ENCODE peak calls at places on chromosomes 4 and X, in five cellular contexts. T is H1, J is HepG2, F is uterus, A is heart left ventricle. P is an unnamed sample.

GRCh38 chrX:38850807-38851533 is 49.7 kb downstream of the MID1IP1 start:
- DNase-seq in T (no peak), J (no peak), F (no peak), A (no peak), P (no peak)

GRCh38 chrX:71253253-71254091 is 468 bp downstream of the ZMYM3 start:
- DNase-seq in T (peak; percentile 78), J (peak; percentile 13), F (peak; percentile 41), A (peak; percentile 68), P (no peak)

GRCh38 chrX:73215263-73215662 is 612 bp upstream of the NAP1L2 start:
- DNase-seq in T (no peak), J (no peak), F (no peak), A (no peak), P (no peak)

GRCh38 chrX:65690057-65690855 is 22.8 kb downstream of the MSN start:
- DNase-seq in T (no peak), J (no peak), F (no peak), A (no peak), P (no peak)

GRCh38 chr4:8702516-8703400 is 110.2 kb downstream of the CPZ start:
- DNase-seq in T (peak; percentile 40), J (no peak), F (no peak), A (no peak), P (no peak)

GRCh38 chr4:113026556-113026955 is 22.9 kb upstream of the ANK2 start:
- DNase-seq in T (no peak), J (no peak), F (no peak), A (no peak), P (no peak)

GRCh38 chr4:18535948-18536347 is 514.4 kb upstream of the LCORL start:
- DNase-seq in T (no peak), J (no peak), F (no peak), A (no peak), P (no peak)

GRCh38 chrX:72216973-72217372 is 21.9 kb downstream of the ERCC6L start:
- DNase-seq in T (no peak), J (no peak), F (no peak), A (no peak), P (no peak)

GRCh38 chr4:17517664-17518063 is 2.7 kb downstream of the CLRN2 start:
- DNase-seq in T (no peak), J (no peak), F (no peak), A (no peak), P (no peak)

GRCh38 chr4:113636438-113636818 is 125.1 kb downstream of the CAMK2D start:
- DNase-seq in T (no peak), J (peak; percentile 78), F (no peak), A (no peak), P (no peak)

GRCh38 chrX:50700921-50701320 is 113.1 kb downstream of the SHROOM4 start:
- DNase-seq in T (no peak), J (no peak), F (no peak), A (no peak), P (no peak)

GRCh38 chr4:21697583-21697982 is 251.0 kb downstream of the KCNIP4 start:
- DNase-seq in T (peak; percentile 65), J (no peak), F (no peak), A (no peak), P (no peak)

GRCh38 chr4:1488831-1489638 is 82.8 kb upstream of the NKX1-1 start:
- DNase-seq in T (no peak), J (no peak), F (no peak), A (no peak), P (no peak)

GRCh38 chrX:76183289-76184057 is 10.6 kb downstream of the PBDC1 start:
- DNase-seq in T (no peak), J (peak; percentile 59), F (no peak), A (no peak), P (no peak)

GRCh38 chrX:53076671-53077070 is 5.5 kb upstream of the TSPYL2 start:
- DNase-seq in T (no peak), J (no peak), F (no peak), A (no peak), P (no peak)

GRCh38 chrX:3548743-3549441 is 164.6 kb downstream of the PRKX start:
- DNase-seq in T (no peak), J (peak; percentile 0), F (no peak), A (no peak), P (no peak)

GRCh38 chr4:53905935-53906377 is 158.4 kb downstream of the CHIC2 start:
- DNase-seq in T (no peak), J (peak; percentile 36), F (peak; percentile 51), A (no peak), P (no peak)

GRCh38 chrX:46381630-46382029 is 163.6 kb downstream of the ZNF674 start:
- DNase-seq in T (peak; percentile 46), J (peak; percentile 6), F (no peak), A (no peak), P (no peak)

GRCh38 chrX:141642979-141643378 is 53.5 kb downstream of the SPANXA2 start:
- DNase-seq in T (no peak), J (no peak), F (no peak), A (no peak), P (no peak)

GRCh38 chr4:128825226-128825625 is 15.7 kb downstream of the JADE1 start:
- DNase-seq in T (no peak), J (no peak), F (no peak), A (no peak), P (no peak)

GRCh38 chr4:47484169-47484568 is 906 bp upstream of the ATP10D start:
- DNase-seq in T (no peak), J (no peak), F (no peak), A (no peak), P (no peak)

GRCh38 chrX:48933757-48934156 is 14.9 kb upstream of the PIM2 start:
- DNase-seq in T (no peak), J (no peak), F (no peak), A (no peak), P (no peak)

GRCh38 chr4:125486354-125486753 is 171.6 kb downstream of the FAT4 start:
- DNase-seq in T (no peak), J (no peak), F (no peak), A (no peak), P (no peak)

GRCh38 chr4:137359691-137360315 is 172.5 kb downstream of the PCDH18 start:
- DNase-seq in T (no peak), J (no peak), F (peak; percentile 17), A (no peak), P (no peak)

GRCh38 chr4:99201687-99202086 is 17.4 kb downstream of the ADH6 start:
- DNase-seq in T (no peak), J (no peak), F (no peak), A (no peak), P (no peak)

GRCh38 chrX:106927023-106927422 is 6.8 kb downstream of the CLDN2 start:
- DNase-seq in T (no peak), J (no peak), F (no peak), A (no peak), P (no peak)

GRCh38 chrX:20498851-20499635 is 232.3 kb upstream of the RPS6KA3 start:
- DNase-seq in T (no peak), J (no peak), F (no peak), A (no peak), P (no peak)

GRCh38 chr4:12041828-12042227 is 613.1 kb upstream of the HS3ST1 start:
- DNase-seq in T (no peak), J (no peak), F (no peak), A (no peak), P (no peak)

GRCh38 chr4:144820706-144821105 is 174.8 kb downstream of the HHIP start:
- DNase-seq in T (no peak), J (no peak), F (no peak), A (no peak), P (no peak)

GRCh38 chr4:53545238-53545637 is 46.0 kb downstream of the LNX1 start:
- DNase-seq in T (no peak), J (no peak), F (no peak), A (no peak), P (no peak)

GRCh38 chr4:113958766-113959540 is 20.5 kb downstream of the ARSJ start:
- DNase-seq in T (no peak), J (peak; percentile 74), F (no peak), A (no peak), P (no peak)

GRCh38 chrX:28015993-28016392 is 34.7 kb upstream of the DCAF8L1 start:
- DNase-seq in T (no peak), J (no peak), F (no peak), A (no peak), P (no peak)

GRCh38 chrX:101190736-101191135 is 28.9 kb upstream of the DRP2 start:
- DNase-seq in T (no peak), J (no peak), F (no peak), A (no peak), P (no peak)

GRCh38 chr4:111641813-111642579 is 503.3 kb upstream of the FAM241A start:
- DNase-seq in T (peak; percentile 51), J (peak; percentile 87), F (peak; percentile 79), A (no peak), P (no peak)

GRCh38 chr4:5858020-5858769 is 34.7 kb downstream of the CRMP1 start:
- DNase-seq in T (no peak), J (no peak), F (no peak), A (no peak), P (no peak)

GRCh38 chr4:5851637-5852036 is 41.2 kb downstream of the CRMP1 start:
- DNase-seq in T (no peak), J (no peak), F (no peak), A (no peak), P (no peak)

GRCh38 chr4:5852806-5853205 is 40.1 kb downstream of the CRMP1 start:
- DNase-seq in T (no peak), J (no peak), F (no peak), A (no peak), P (no peak)

GRCh38 chr4:5857199-5857598 is 35.7 kb downstream of the CRMP1 start:
- DNase-seq in T (no peak), J (no peak), F (no peak), A (no peak), P (no peak)
- TF ChIP-seq POLR2A in T (no peak), J (no peak), F (no peak), A (no peak), P (no peak)

DNA sequence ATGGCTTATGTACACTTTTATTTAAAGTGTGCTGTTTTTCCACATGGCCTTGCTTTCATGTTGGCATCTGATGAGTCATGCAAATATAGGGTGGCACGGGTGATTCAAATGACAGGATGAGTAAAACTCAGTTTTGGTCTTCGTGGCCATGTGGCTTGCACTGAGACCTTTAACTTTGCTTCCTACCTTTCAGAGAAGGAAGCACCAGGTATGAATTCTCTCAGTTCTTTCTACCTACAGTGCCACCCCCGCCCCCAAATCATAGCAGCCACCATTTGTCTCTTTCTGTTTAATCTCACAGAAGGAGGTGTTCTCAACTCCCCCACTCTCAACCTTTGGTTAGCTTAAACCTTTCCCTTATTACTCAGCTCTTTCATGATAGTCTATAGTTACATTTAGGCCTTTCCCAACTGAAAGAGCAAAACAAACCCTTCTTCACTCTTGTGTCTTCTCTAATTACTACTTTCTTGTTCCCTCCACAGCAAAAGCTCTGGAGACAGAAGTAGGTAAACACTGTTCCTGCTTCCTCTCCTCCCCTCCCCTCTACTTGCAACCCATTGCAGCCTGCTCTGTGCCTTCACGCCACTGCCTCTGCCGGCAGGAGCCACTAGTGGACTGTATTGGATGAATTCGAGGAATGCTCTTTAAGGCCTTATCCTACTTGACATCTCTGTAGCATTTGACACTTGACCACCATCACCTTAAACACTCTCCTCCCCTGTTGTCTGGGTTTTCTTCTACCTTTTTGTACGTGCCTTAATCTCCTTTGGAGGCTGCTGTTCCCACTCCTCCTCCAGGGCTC is 123.7 kb downstream of the AFF1 start:
- DNase-seq in T (no peak), J (no peak), F (no peak), A (no peak), P (no peak)
- H3K27ac ChIP-seq in T (no peak overlapping the region), J (no peak overlapping the region), F (peak overlapping the region; percentile 77), A (peak overlapping the region; percentile 31), P (peak overlapping the region; percentile 70)

GRCh38 chr4:175656615-175657014 is 155.4 kb downstream of the GPM6A start:
- DNase-seq in T (no peak), J (no peak), F (no peak), A (no peak), P (no peak)
- H3K4me1 ChIP-seq in T (no peaks in the 10 kb centered on the region), J (no peaks in the 10 kb centered on the region), F (no peaks in the 10 kb centered on the region), A (no peaks in the 10 kb centered on the region), P (no peaks in the 10 kb centered on the region)

GRCh38 chrX:68498508-68499379 is at the start of gene YIPF6:
- DNase-seq in T (peak; percentile 66), J (peak; percentile 55), F (peak; percentile 69), A (peak; percentile 88), P (no peak)
- TF ChIP-seq POLR2A in T (peak; percentile 98), J (peak; percentile 93), F (peak; percentile 79), A (peak; percentile 67), P (peak; percentile 46)

P was measured in esophagus squamous epithelium.